ENCODE peak calls at places on chromosomes 4 and X, in four cellular contexts. One of them, this sample, is unnamed.

GRCh38 chrX:48456628-48457027 is 13.4 kb downstream of the SLC38A5 start:
- DNase-seq in fibroblast of lung: no peak
- DNase-seq in A549: no peak
- DNase-seq in hepatocyte: no peak
- DNase-seq in this sample: no peak

GRCh38 chr4:68461790-68462189 is 14.5 kb downstream of the TMPRSS11E start:
- DNase-seq in fibroblast of lung: no peak
- DNase-seq in A549: no peak
- DNase-seq in hepatocyte: no peak
- DNase-seq in this sample: no peak

GRCh38 chrX:22634081-22634480 is 361.4 kb downstream of the CBLL2 start:
- DNase-seq in fibroblast of lung: peak
- DNase-seq in A549: no peak
- DNase-seq in hepatocyte: no peak
- DNase-seq in this sample: no peak

GRCh38 chr4:4321951-4322688 is 32.1 kb downstream of the ZBTB49 start:
- DNase-seq in fibroblast of lung: no peak
- DNase-seq in A549: no peak
- DNase-seq in hepatocyte: no peak
- DNase-seq in this sample: no peak

GRCh38 chrX:52979993-52980392 is 21.7 kb upstream of the FAM156A start:
- DNase-seq in fibroblast of lung: peak
- DNase-seq in A549: no peak
- DNase-seq in hepatocyte: no peak
- DNase-seq in this sample: no peak

GRCh38 chr4:82900016-82900334 is 560 bp upstream of the THAP9 start:
- DNase-seq in fibroblast of lung: peak
- DNase-seq in A549: peak
- DNase-seq in hepatocyte: peak
- DNase-seq in this sample: no peak

GRCh38 chrX:11474576-11474975 is 181.4 kb downstream of the AMELX start:
- DNase-seq in fibroblast of lung: no peak
- DNase-seq in A549: no peak
- DNase-seq in hepatocyte: no peak
- DNase-seq in this sample: no peak

GRCh38 chrX:130171446-130172126 is at the start of gene RAB33A:
- DNase-seq in fibroblast of lung: peak
- DNase-seq in A549: no peak
- DNase-seq in hepatocyte: peak
- DNase-seq in this sample: no peak

GRCh38 chr4:123524958-123525628 is 128.5 kb downstream of the SPRY1 start:
- DNase-seq in fibroblast of lung: no peak
- DNase-seq in A549: peak
- DNase-seq in hepatocyte: peak
- DNase-seq in this sample: no peak

GRCh38 chrX:19046343-19047215 is 62.7 kb upstream of the PHKA2 start:
- DNase-seq in fibroblast of lung: peak
- DNase-seq in A549: peak
- DNase-seq in hepatocyte: peak
- DNase-seq in this sample: no peak

GRCh38 chrX:148530464-148531077 is 30.2 kb downstream of the AFF2 start:
- DNase-seq in fibroblast of lung: peak
- DNase-seq in A549: peak
- DNase-seq in hepatocyte: peak
- DNase-seq in this sample: no peak

GRCh38 chrX:130994671-130995070 is 63.5 kb upstream of the ARHGAP36 start:
- DNase-seq in fibroblast of lung: no peak
- DNase-seq in A549: peak
- DNase-seq in hepatocyte: peak
- DNase-seq in this sample: no peak

GRCh38 chr4:145716200-145716599 is 36.3 kb downstream of the C4orf51 start:
- DNase-seq in fibroblast of lung: peak
- DNase-seq in A549: no peak
- DNase-seq in hepatocyte: no peak
- DNase-seq in this sample: no peak

GRCh38 chrX:7346021-7346420 is 198.1 kb upstream of the PUDP start:
- DNase-seq in fibroblast of lung: peak
- DNase-seq in A549: no peak
- DNase-seq in hepatocyte: no peak
- DNase-seq in this sample: no peak

GRCh38 chr4:27123050-27123768 is 262.6 kb downstream of the STIM2 start:
- DNase-seq in fibroblast of lung: peak
- DNase-seq in A549: no peak
- DNase-seq in hepatocyte: peak
- DNase-seq in this sample: no peak

GRCh38 chr4:5158391-5158770 is 107.1 kb downstream of the STK32B start:
- DNase-seq in fibroblast of lung: no peak
- DNase-seq in A549: peak
- DNase-seq in hepatocyte: no peak
- DNase-seq in this sample: no peak

GRCh38 chrX:20712811-20713210 is 446.1 kb upstream of the RPS6KA3 start:
- DNase-seq in fibroblast of lung: peak
- DNase-seq in A549: no peak
- DNase-seq in hepatocyte: no peak
- DNase-seq in this sample: no peak

GRCh38 chr4:148965080-148965479 is 522.9 kb upstream of the NR3C2 start:
- DNase-seq in fibroblast of lung: no peak
- DNase-seq in A549: no peak
- DNase-seq in hepatocyte: no peak
- DNase-seq in this sample: no peak

GRCh38 chrX:152810403-152810802 is 20.2 kb downstream of the CETN2 start:
- DNase-seq in fibroblast of lung: no peak
- DNase-seq in A549: peak
- DNase-seq in hepatocyte: no peak
- DNase-seq in this sample: no peak

GRCh38 chr4:103303011-103303410 is 104.9 kb upstream of the CENPE start:
- DNase-seq in fibroblast of lung: no peak
- DNase-seq in A549: no peak
- DNase-seq in hepatocyte: no peak
- DNase-seq in this sample: no peak

GRCh38 chr4:25013756-25014737 is 16.7 kb downstream of the LGI2 start:
- DNase-seq in fibroblast of lung: no peak
- DNase-seq in A549: no peak
- DNase-seq in hepatocyte: peak
- DNase-seq in this sample: no peak

GRCh38 chr4:56727150-56727549 is 46.1 kb upstream of the HOPX start:
- DNase-seq in fibroblast of lung: no peak
- DNase-seq in A549: no peak
- DNase-seq in hepatocyte: no peak
- DNase-seq in this sample: no peak
- TF ChIP-seq CTCF in fibroblast of lung: no peak
- TF ChIP-seq CTCF in A549: no peak
- TF ChIP-seq CTCF in hepatocyte: no peak
- TF ChIP-seq CTCF in this sample: no peak

GRCh38 chrX:107447642-107448041 is 1.8 kb upstream of the FRMPD3 start:
- DNase-seq in fibroblast of lung: no peak
- DNase-seq in A549: no peak
- DNase-seq in hepatocyte: no peak
- DNase-seq in this sample: no peak

GRCh38 chrX:107449490-107450175 is at the start of gene FRMPD3:
- DNase-seq in fibroblast of lung: no peak
- DNase-seq in A549: no peak
- DNase-seq in hepatocyte: peak
- DNase-seq in this sample: no peak

GRCh38 chrX:107450823-107451509 is 1.5 kb downstream of the FRMPD3 start:
- DNase-seq in fibroblast of lung: no peak
- DNase-seq in A549: peak
- DNase-seq in hepatocyte: peak
- DNase-seq in this sample: no peak

GRCh38 chrX:107451754-107452153 is 2.3 kb downstream of the FRMPD3 start:
- DNase-seq in fibroblast of lung: no peak
- DNase-seq in A549: no peak
- DNase-seq in hepatocyte: no peak
- DNase-seq in this sample: no peak

GRCh38 chrX:107448625-107449468 is 605 bp upstream of the FRMPD3 start:
- DNase-seq in fibroblast of lung: peak
- DNase-seq in A549: peak
- DNase-seq in hepatocyte: peak
- DNase-seq in this sample: no peak
- H3K4me3 ChIP-seq in fibroblast of lung: peak
- H3K4me3 ChIP-seq in A549: peak
- H3K4me3 ChIP-seq in hepatocyte: peak
- H3K4me3 ChIP-seq in this sample: peak

GRCh38 chr4:87153078-87153477 is 67.3 kb downstream of the KLHL8 start:
- DNase-seq in fibroblast of lung: no peak
- DNase-seq in A549: no peak
- DNase-seq in hepatocyte: no peak
- DNase-seq in this sample: no peak
- H3K4me2 ChIP-seq in fibroblast of lung: no peak
- H3K4me2 ChIP-seq in A549: no peak
- H3K4me2 ChIP-seq in hepatocyte: no peak
- H3K4me2 ChIP-seq in this sample: no peak

DNA sequence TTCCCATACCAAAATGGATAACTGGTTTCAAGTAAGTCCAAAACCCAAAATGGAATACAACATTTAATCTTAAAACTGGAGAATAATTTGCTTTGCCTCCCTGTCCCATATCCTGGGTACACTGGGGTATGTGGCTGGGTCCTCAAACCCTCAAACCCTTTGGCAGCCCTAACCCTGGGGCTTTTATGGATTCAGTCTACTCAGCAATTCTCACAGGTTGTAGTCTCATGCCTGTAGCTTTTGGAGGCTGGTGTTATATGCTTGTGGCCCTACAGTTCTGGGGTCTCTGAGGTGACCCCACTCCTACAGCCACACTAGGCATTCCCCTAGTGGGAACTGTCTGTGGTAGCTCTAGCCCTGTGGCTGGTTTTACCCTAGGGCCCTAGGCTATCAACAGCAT is 110.5 kb upstream of the NRK start:
- DNase-seq in fibroblast of lung: no peak
- DNase-seq in A549: no peak
- DNase-seq in hepatocyte: no peak
- DNase-seq in this sample: no peak
- TF ChIP-seq CTCF in fibroblast of lung: no peak
- TF ChIP-seq CTCF in A549: no peak
- TF ChIP-seq CTCF in hepatocyte: no peak
- TF ChIP-seq CTCF in this sample: no peak

GRCh38 chr4:185205697-185206342 is 2.0 kb upstream of the CFAP97 start:
- DNase-seq in fibroblast of lung: no peak
- DNase-seq in A549: no peak
- DNase-seq in hepatocyte: no peak
- DNase-seq in this sample: no peak

GRCh38 chr4:185203380-185204237 is at the start of gene CFAP97:
- DNase-seq in fibroblast of lung: peak
- DNase-seq in A549: peak
- DNase-seq in hepatocyte: peak
- DNase-seq in this sample: no peak

GRCh38 chr4:185201983-185202962 is 1.5 kb downstream of the CFAP97 start:
- DNase-seq in fibroblast of lung: peak
- DNase-seq in A549: no peak
- DNase-seq in hepatocyte: no peak
- DNase-seq in this sample: no peak

GRCh38 chr4:185204238-185204910 is 574 bp upstream of the CFAP97 start:
- DNase-seq in fibroblast of lung: no peak
- DNase-seq in A549: peak
- DNase-seq in hepatocyte: no peak
- DNase-seq in this sample: no peak

DNA sequence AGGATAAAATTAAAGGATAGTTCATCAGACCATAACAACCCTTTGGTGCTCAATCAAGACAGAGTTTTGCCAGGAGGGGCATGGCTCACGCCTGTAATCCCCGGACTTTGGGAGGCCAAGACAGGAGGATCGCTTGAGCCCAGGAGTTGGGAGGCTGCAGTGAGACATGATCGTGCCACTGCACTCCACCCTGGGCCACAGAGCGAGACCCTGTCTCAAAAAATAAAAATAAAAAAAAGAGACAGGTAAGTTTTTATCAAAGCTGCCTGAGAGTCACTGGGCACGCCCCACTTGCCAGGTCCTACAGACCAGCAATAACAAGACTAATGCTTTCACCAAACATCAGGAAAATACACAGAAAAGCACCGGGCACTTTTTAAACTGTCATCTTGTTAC is 818 bp downstream of the CFAP97 start:
- DNase-seq in fibroblast of lung: no peak
- DNase-seq in A549: no peak
- DNase-seq in hepatocyte: no peak
- DNase-seq in this sample: no peak
- H3K4me3 ChIP-seq in fibroblast of lung: peak
- H3K4me3 ChIP-seq in A549: peak
- H3K4me3 ChIP-seq in hepatocyte: peak
- H3K4me3 ChIP-seq in this sample: peak

GRCh38 chr4:8203817-8204216 is 4.7 kb downstream of the SH3TC1 start:
- DNase-seq in fibroblast of lung: no peak
- DNase-seq in A549: no peak
- DNase-seq in hepatocyte: no peak
- DNase-seq in this sample: no peak
- H3K4me2 ChIP-seq in fibroblast of lung: no peak
- H3K4me2 ChIP-seq in A549: no peak
- H3K4me2 ChIP-seq in hepatocyte: no peak
- H3K4me2 ChIP-seq in this sample: no peak

DNA sequence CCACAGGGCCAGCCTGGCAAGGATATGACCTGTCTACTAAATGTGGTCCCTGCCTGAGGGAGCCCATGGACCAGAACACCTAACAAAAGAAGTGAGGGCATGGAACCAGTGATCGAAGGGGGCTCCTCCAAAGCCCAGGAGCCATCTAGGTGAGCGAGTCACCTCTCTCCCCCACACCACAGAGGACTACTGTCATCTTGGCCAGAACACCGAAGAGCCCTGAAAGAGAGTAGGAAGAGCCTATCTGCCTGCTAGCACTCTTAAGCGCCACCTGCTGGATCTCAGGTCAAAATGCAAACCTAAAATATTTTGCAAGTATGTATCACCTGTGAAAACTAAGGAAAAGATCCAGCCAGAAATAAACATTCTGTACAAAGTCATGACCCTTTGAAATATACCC is 137.9 kb upstream of the ZXDB start:
- DNase-seq in fibroblast of lung: no peak
- DNase-seq in A549: peak
- DNase-seq in hepatocyte: no peak
- DNase-seq in this sample: no peak
- TF ChIP-seq CTCF in fibroblast of lung: no peak
- TF ChIP-seq CTCF in A549: no peak
- TF ChIP-seq CTCF in hepatocyte: peak
- TF ChIP-seq CTCF in this sample: peak

DNA sequence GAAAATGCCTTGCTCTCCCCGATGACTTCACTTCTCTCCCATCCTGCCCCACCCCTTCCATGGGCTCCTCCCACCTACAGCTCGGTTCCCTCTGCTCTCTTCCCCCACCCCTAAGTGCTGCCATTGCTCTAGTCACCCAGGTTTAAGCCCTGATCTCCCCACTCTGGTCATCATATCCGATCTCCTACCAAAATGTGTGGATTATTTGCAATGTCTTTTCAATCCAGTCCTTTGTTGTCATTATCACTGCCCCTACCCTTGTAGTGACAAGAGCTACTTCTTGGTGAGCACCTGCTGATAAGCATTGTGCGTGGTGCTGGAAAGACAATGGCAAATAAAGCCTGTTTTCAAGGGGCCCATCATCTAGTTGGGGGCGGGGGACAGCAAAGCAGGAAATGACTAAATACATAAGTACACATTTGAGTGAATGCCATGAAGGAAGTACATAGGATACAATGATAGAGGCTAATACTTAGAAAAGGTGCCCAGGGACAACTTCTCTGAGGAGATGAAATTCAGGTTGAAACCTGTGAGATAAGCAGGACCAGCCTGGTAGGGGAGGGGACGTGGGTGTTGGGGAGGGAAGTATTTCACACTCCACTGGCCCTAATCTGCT is 63.8 kb downstream of the DLG3 start:
- DNase-seq in fibroblast of lung: peak
- DNase-seq in A549: no peak
- DNase-seq in hepatocyte: no peak
- DNase-seq in this sample: no peak
- H3K4me3 ChIP-seq in fibroblast of lung: no peak
- H3K4me3 ChIP-seq in A549: no peak
- H3K4me3 ChIP-seq in hepatocyte: no peak
- H3K4me3 ChIP-seq in this sample: no peak

This sample was measured in keratinocyte.